ENCODE peak calls at places on chromosomes 13 and 19, in eight cellular contexts. One of them, this sample, is unnamed.

GRCh38 chr19:11453468-11454341 is 18.3 kb downstream of the PRKCSH start:
- DNase-seq in ovary: no peak
- DNase-seq in tibial nerve: no peak
- DNase-seq in suprapubic skin: no peak
- DNase-seq in adrenal gland: no peak
- DNase-seq in body of pancreas: no peak
- DNase-seq in heart left ventricle: no peak
- DNase-seq in transverse colon: no peak
- DNase-seq in this sample: no peak

GRCh38 chr19:38551450-38551813 is 66.3 kb downstream of the MAP4K1 start:
- DNase-seq in ovary: no peak
- DNase-seq in tibial nerve: no peak
- DNase-seq in suprapubic skin: no peak
- DNase-seq in adrenal gland: no peak
- DNase-seq in body of pancreas: no peak
- DNase-seq in heart left ventricle: no peak
- DNase-seq in transverse colon: no peak
- DNase-seq in this sample: no peak

GRCh38 chr13:49052801-49053200 is 77.1 kb downstream of the FNDC3A start:
- DNase-seq in ovary: no peak
- DNase-seq in tibial nerve: no peak
- DNase-seq in suprapubic skin: no peak
- DNase-seq in adrenal gland: no peak
- DNase-seq in body of pancreas: no peak
- DNase-seq in heart left ventricle: no peak
- DNase-seq in transverse colon: no peak
- DNase-seq in this sample: no peak

GRCh38 chr19:46828484-46828883 is 22.2 kb downstream of the AP2S1 start:
- DNase-seq in ovary: no peak
- DNase-seq in tibial nerve: no peak
- DNase-seq in suprapubic skin: no peak
- DNase-seq in adrenal gland: no peak
- DNase-seq in body of pancreas: no peak
- DNase-seq in heart left ventricle: no peak
- DNase-seq in transverse colon: no peak
- DNase-seq in this sample: no peak

GRCh38 chr13:50133277-50133953 is 118.2 kb downstream of the KCNRG start:
- DNase-seq in ovary: no peak
- DNase-seq in tibial nerve: no peak
- DNase-seq in suprapubic skin: no peak
- DNase-seq in adrenal gland: no peak
- DNase-seq in body of pancreas: no peak
- DNase-seq in heart left ventricle: no peak
- DNase-seq in transverse colon: no peak
- DNase-seq in this sample: no peak

GRCh38 chr13:94711561-94712286 is 621 bp downstream of the SOX21 start:
- DNase-seq in ovary: no peak
- DNase-seq in tibial nerve: no peak
- DNase-seq in suprapubic skin: peak
- DNase-seq in adrenal gland: no peak
- DNase-seq in body of pancreas: no peak
- DNase-seq in heart left ventricle: no peak
- DNase-seq in transverse colon: no peak
- DNase-seq in this sample: no peak

GRCh38 chr19:48569814-48570213 is 17.8 kb downstream of the SULT2B1 start:
- DNase-seq in ovary: no peak
- DNase-seq in tibial nerve: no peak
- DNase-seq in suprapubic skin: no peak
- DNase-seq in adrenal gland: no peak
- DNase-seq in body of pancreas: no peak
- DNase-seq in heart left ventricle: no peak
- DNase-seq in transverse colon: no peak
- DNase-seq in this sample: no peak

GRCh38 chr19:13668964-13669363 is 95.4 kb upstream of the MRI1 start:
- DNase-seq in ovary: no peak
- DNase-seq in tibial nerve: no peak
- DNase-seq in suprapubic skin: no peak
- DNase-seq in adrenal gland: no peak
- DNase-seq in body of pancreas: no peak
- DNase-seq in heart left ventricle: no peak
- DNase-seq in transverse colon: no peak
- DNase-seq in this sample: no peak

GRCh38 chr13:92838786-92839185 is 387.8 kb upstream of the GPC6 start:
- DNase-seq in ovary: no peak
- DNase-seq in tibial nerve: no peak
- DNase-seq in suprapubic skin: no peak
- DNase-seq in adrenal gland: no peak
- DNase-seq in body of pancreas: no peak
- DNase-seq in heart left ventricle: no peak
- DNase-seq in transverse colon: no peak
- DNase-seq in this sample: no peak

GRCh38 chr13:110108348-110109139 is 198.4 kb downstream of the COL4A1 start:
- DNase-seq in ovary: peak
- DNase-seq in tibial nerve: peak
- DNase-seq in suprapubic skin: no peak
- DNase-seq in adrenal gland: peak
- DNase-seq in body of pancreas: peak
- DNase-seq in heart left ventricle: peak
- DNase-seq in transverse colon: peak
- DNase-seq in this sample: peak

GRCh38 chr13:80217614-80218456 is 123.1 kb downstream of the SPRY2 start:
- DNase-seq in ovary: no peak
- DNase-seq in tibial nerve: no peak
- DNase-seq in suprapubic skin: no peak
- DNase-seq in adrenal gland: no peak
- DNase-seq in body of pancreas: no peak
- DNase-seq in heart left ventricle: no peak
- DNase-seq in transverse colon: no peak
- DNase-seq in this sample: no peak

GRCh38 chr19:45801603-45802175 is 9.0 kb upstream of the DMWD start:
- DNase-seq in ovary: no peak
- DNase-seq in tibial nerve: no peak
- DNase-seq in suprapubic skin: no peak
- DNase-seq in adrenal gland: no peak
- DNase-seq in body of pancreas: no peak
- DNase-seq in heart left ventricle: no peak
- DNase-seq in transverse colon: no peak
- DNase-seq in this sample: no peak

GRCh38 chr13:25860862-25861261 is 191.0 kb downstream of the SHISA2 start:
- DNase-seq in ovary: no peak
- DNase-seq in tibial nerve: no peak
- DNase-seq in suprapubic skin: no peak
- DNase-seq in adrenal gland: no peak
- DNase-seq in body of pancreas: no peak
- DNase-seq in heart left ventricle: no peak
- DNase-seq in transverse colon: no peak
- DNase-seq in this sample: no peak

GRCh38 chr13:51840141-51840540 is 4.8 kb downstream of the TMEM272 start:
- DNase-seq in ovary: no peak
- DNase-seq in tibial nerve: no peak
- DNase-seq in suprapubic skin: no peak
- DNase-seq in adrenal gland: no peak
- DNase-seq in body of pancreas: no peak
- DNase-seq in heart left ventricle: no peak
- DNase-seq in transverse colon: no peak
- DNase-seq in this sample: no peak

GRCh38 chr19:48950830-48951519 is 3.7 kb upstream of the BAX start:
- DNase-seq in ovary: no peak
- DNase-seq in tibial nerve: no peak
- DNase-seq in suprapubic skin: no peak
- DNase-seq in adrenal gland: no peak
- DNase-seq in body of pancreas: no peak
- DNase-seq in heart left ventricle: no peak
- DNase-seq in transverse colon: no peak
- DNase-seq in this sample: no peak

GRCh38 chr13:75139291-75139690 is 342.7 kb downstream of the TBC1D4 start:
- DNase-seq in ovary: no peak
- DNase-seq in tibial nerve: no peak
- DNase-seq in suprapubic skin: no peak
- DNase-seq in adrenal gland: no peak
- DNase-seq in body of pancreas: no peak
- DNase-seq in heart left ventricle: no peak
- DNase-seq in transverse colon: no peak
- DNase-seq in this sample: no peak

GRCh38 chr13:45784755-45785675 is 66.5 kb downstream of the SIAH3 start:
- DNase-seq in ovary: no peak
- DNase-seq in tibial nerve: no peak
- DNase-seq in suprapubic skin: no peak
- DNase-seq in adrenal gland: no peak
- DNase-seq in body of pancreas: no peak
- DNase-seq in heart left ventricle: no peak
- DNase-seq in transverse colon: no peak
- DNase-seq in this sample: no peak

DNA sequence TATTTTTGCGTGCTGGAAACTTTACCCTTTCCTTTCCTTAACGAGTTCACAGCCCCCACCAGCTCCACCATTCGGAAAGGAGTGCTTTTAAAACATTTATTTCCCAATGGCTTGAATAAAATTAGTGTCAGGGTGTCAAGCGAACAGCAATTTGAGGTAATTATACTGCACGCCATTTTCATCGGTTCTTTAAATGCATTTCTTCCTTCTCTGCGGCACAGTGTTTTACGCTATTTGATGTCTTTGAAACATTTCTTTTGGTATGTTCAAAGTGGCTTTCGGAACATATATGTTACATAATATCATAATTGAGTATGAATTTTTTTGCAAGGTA is 319 bp upstream of the SLITRK1 start:
- DNase-seq in ovary: no peak
- DNase-seq in tibial nerve: no peak
- DNase-seq in suprapubic skin: no peak
- DNase-seq in adrenal gland: no peak
- DNase-seq in body of pancreas: no peak
- DNase-seq in heart left ventricle: no peak
- DNase-seq in transverse colon: no peak
- DNase-seq in this sample: no peak
- H3K4me3 ChIP-seq in ovary: no peak
- H3K4me3 ChIP-seq in tibial nerve: peak
- H3K4me3 ChIP-seq in suprapubic skin: no peak
- H3K4me3 ChIP-seq in adrenal gland: no peak
- H3K4me3 ChIP-seq in body of pancreas: no peak
- H3K4me3 ChIP-seq in heart left ventricle: no peak
- H3K4me3 ChIP-seq in transverse colon: no peak
- H3K4me3 ChIP-seq in this sample: no peak

DNA sequence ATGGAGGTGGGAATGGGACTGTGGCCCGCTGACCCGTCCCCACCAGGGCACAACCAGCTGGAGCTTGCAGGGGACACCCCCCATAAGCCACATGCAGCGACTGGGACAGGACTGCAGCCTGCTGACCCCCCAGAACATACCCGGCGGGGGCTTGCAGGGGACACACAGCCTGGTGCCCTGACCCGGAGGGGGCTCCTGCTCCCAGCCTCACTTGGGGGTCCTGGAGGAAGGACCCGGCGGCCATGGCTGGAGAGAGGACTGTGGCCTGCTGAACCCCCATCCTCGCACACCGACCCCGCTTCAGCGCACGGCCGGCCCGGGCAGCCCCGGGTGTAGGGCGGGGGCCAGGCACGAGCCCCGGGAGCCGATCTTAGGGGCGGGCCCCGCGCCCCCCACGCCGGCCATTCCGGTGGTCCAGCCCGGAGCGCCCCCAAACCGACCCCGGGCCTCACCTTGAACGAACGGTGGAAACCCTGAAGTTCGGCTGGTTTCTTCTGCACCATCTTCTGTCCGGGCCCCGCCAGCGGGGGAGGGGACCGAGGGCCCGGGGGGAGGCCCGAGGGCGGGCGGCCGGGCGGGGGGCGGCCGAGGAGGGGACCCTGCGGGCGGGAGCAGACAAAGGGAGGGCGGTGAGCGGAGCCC is 574 bp downstream of the MKNK2 start:
- DNase-seq in ovary: no peak
- DNase-seq in tibial nerve: no peak
- DNase-seq in suprapubic skin: peak
- DNase-seq in adrenal gland: peak
- DNase-seq in body of pancreas: peak
- DNase-seq in heart left ventricle: no peak
- DNase-seq in transverse colon: no peak
- DNase-seq in this sample: no peak
- TF ChIP-seq POLR2A in ovary: no peak
- TF ChIP-seq POLR2A in tibial nerve: no peak
- TF ChIP-seq POLR2A in suprapubic skin: no peak
- TF ChIP-seq POLR2A in adrenal gland: no peak
- TF ChIP-seq POLR2A in body of pancreas: no peak
- TF ChIP-seq POLR2A in heart left ventricle: no peak
- TF ChIP-seq POLR2A in transverse colon: no peak
- TF ChIP-seq POLR2A in this sample: no peak

DNA sequence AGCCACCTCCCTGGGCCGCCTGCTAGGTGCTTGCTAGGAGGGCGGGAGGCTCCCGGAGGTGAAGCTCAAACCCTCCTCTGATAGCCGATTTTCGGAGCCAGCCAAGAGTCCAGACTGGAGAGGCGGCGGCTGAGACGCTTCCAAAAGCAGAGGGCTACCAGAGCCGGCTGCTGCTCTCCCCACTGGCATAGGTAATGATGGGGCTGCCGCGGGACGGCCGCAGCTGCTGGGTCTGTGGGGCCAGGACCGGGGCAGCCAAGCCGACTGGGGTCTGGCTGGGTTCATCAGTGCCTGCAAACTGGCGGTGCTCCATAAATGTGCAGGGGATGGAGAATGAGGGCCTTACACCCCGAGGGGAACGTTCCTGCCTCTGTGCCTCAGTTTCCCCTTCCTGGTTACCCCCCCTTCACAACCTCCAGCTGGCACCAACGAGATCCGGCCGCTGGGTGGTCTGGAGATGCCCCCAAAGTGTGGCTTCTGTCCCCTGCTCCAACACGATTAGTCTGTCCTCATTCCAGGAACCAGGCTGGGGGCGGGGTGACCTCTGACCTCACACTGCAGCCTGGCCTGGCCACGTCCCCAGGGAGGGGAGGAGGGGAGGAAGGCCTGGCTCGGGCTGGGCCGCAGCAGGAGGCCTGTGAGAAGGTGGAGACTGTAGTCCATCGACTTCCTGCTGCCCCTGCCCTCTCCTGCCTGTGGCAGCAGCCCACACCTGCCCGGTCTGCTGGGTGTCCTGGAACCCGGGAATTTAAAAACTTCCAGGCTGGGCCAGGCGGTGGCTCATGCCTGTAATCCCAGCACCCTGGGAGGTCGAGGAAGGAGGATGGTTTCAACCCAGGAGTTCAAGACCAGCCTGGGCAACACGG is 3.8 kb upstream of the WDR18 start:
- DNase-seq in ovary: no peak
- DNase-seq in tibial nerve: no peak
- DNase-seq in suprapubic skin: no peak
- DNase-seq in adrenal gland: no peak
- DNase-seq in body of pancreas: peak
- DNase-seq in heart left ventricle: no peak
- DNase-seq in transverse colon: no peak
- DNase-seq in this sample: no peak
- H3K4me3 ChIP-seq in ovary: no peak
- H3K4me3 ChIP-seq in tibial nerve: no peak
- H3K4me3 ChIP-seq in suprapubic skin: no peak
- H3K4me3 ChIP-seq in adrenal gland: no peak
- H3K4me3 ChIP-seq in body of pancreas: no peak
- H3K4me3 ChIP-seq in heart left ventricle: no peak
- H3K4me3 ChIP-seq in transverse colon: no peak
- H3K4me3 ChIP-seq in this sample: no peak

DNA sequence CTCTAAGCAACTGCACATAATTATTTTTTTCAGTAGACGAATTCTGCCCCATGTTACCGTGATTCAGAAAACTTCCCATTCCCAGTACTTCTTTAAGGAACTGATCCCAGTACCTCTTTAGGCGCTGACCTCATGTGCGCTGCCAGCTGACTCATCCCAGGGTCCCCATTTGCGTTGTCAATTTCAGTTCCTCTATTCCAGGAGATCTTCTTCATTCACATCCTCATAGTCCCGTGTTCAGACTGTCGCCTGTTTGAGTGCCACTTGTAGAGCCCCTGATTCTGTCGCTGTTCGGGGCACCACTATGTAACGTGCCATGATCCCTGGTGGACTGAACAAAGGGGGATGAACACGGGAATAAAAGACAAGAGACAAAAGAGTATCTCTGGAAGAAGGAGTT is 16.4 kb downstream of the FPR3 start:
- DNase-seq in ovary: no peak
- DNase-seq in tibial nerve: no peak
- DNase-seq in suprapubic skin: no peak
- DNase-seq in adrenal gland: peak
- DNase-seq in body of pancreas: no peak
- DNase-seq in heart left ventricle: peak
- DNase-seq in transverse colon: peak
- DNase-seq in this sample: peak
- TF ChIP-seq POLR2A in ovary: no peak
- TF ChIP-seq POLR2A in tibial nerve: no peak
- TF ChIP-seq POLR2A in suprapubic skin: no peak
- TF ChIP-seq POLR2A in adrenal gland: no peak
- TF ChIP-seq POLR2A in body of pancreas: no peak
- TF ChIP-seq POLR2A in heart left ventricle: no peak
- TF ChIP-seq POLR2A in transverse colon: no peak
- TF ChIP-seq POLR2A in this sample: no peak